ENCODE peak calls at places on chromosome 6, in five cellular contexts. One of them, this sample, is unnamed.
A peak's percentile ranks its signal among the peaks of the same experiment; 100 is the strongest.

GRCh38 chr6:132860254-132860653 is 45.9 kb downstream of the RPS12 start:
- DNase-seq in suprapubic skin: no peak
- DNase-seq in HCT116: no peak
- DNase-seq in spleen: no peak
- DNase-seq in sigmoid colon: no peak
- DNase-seq in this sample: no peak

GRCh38 chr6:96547654-96548053 is 15.3 kb upstream of the FHL5 start:
- DNase-seq in suprapubic skin: no peak
- DNase-seq in HCT116: no peak
- DNase-seq in spleen: no peak
- DNase-seq in sigmoid colon: no peak
- DNase-seq in this sample: no peak

GRCh38 chr6:170439366-170440351 is 113.4 kb downstream of the PSMB1 start:
- DNase-seq in suprapubic skin: peak; percentile 65
- DNase-seq in HCT116: no peak
- DNase-seq in spleen: peak; percentile 40
- DNase-seq in sigmoid colon: peak; percentile 46
- DNase-seq in this sample: no peak

GRCh38 chr6:134176283-134176975 is 124.0 kb upstream of the SLC2A12 start:
- DNase-seq in suprapubic skin: no peak
- DNase-seq in HCT116: no peak
- DNase-seq in spleen: peak; percentile 90
- DNase-seq in sigmoid colon: peak; percentile 73
- DNase-seq in this sample: no peak

GRCh38 chr6:36050305-36050704 is 22.7 kb downstream of the MAPK14 start:
- DNase-seq in suprapubic skin: no peak
- DNase-seq in HCT116: no peak
- DNase-seq in spleen: no peak
- DNase-seq in sigmoid colon: no peak
- DNase-seq in this sample: no peak

GRCh38 chr6:17741507-17741906 is 34.8 kb upstream of the NUP153 start:
- DNase-seq in suprapubic skin: no peak
- DNase-seq in HCT116: no peak
- DNase-seq in spleen: no peak
- DNase-seq in sigmoid colon: no peak
- DNase-seq in this sample: no peak

GRCh38 chr6:159174263-159174974 is 5.2 kb downstream of the FNDC1 start:
- DNase-seq in suprapubic skin: no peak
- DNase-seq in HCT116: peak; percentile 44
- DNase-seq in spleen: peak; percentile 91
- DNase-seq in sigmoid colon: peak; percentile 82
- DNase-seq in this sample: peak; percentile 47

GRCh38 chr6:34143884-34144580 is 1.9 kb downstream of the GRM4 start:
- DNase-seq in suprapubic skin: no peak
- DNase-seq in HCT116: no peak
- DNase-seq in spleen: peak; percentile 79
- DNase-seq in sigmoid colon: no peak
- DNase-seq in this sample: no peak

GRCh38 chr6:562052-562676 is 94.7 kb downstream of the HUS1B start:
- DNase-seq in suprapubic skin: no peak
- DNase-seq in HCT116: no peak
- DNase-seq in spleen: no peak
- DNase-seq in sigmoid colon: no peak
- DNase-seq in this sample: no peak

GRCh38 chr6:64985726-64986125 is 721.3 kb downstream of the EYS start:
- DNase-seq in suprapubic skin: no peak
- DNase-seq in HCT116: no peak
- DNase-seq in spleen: no peak
- DNase-seq in sigmoid colon: no peak
- DNase-seq in this sample: no peak

GRCh38 chr6:64538760-64539159 is 903.2 kb downstream of the PHF3 start:
- DNase-seq in suprapubic skin: no peak
- DNase-seq in HCT116: no peak
- DNase-seq in spleen: no peak
- DNase-seq in sigmoid colon: no peak
- DNase-seq in this sample: no peak

GRCh38 chr6:131173680-131174079 is 38.4 kb downstream of the AKAP7 start:
- DNase-seq in suprapubic skin: no peak
- DNase-seq in HCT116: no peak
- DNase-seq in spleen: no peak
- DNase-seq in sigmoid colon: no peak
- DNase-seq in this sample: no peak

GRCh38 chr6:119162134-119162761 is 83.8 kb upstream of the FAM184A start:
- DNase-seq in suprapubic skin: no peak
- DNase-seq in HCT116: no peak
- DNase-seq in spleen: no peak
- DNase-seq in sigmoid colon: no peak
- DNase-seq in this sample: no peak

GRCh38 chr6:143647191-143647590 is 30.6 kb upstream of the PHACTR2 start:
- DNase-seq in suprapubic skin: no peak
- DNase-seq in HCT116: no peak
- DNase-seq in spleen: no peak
- DNase-seq in sigmoid colon: no peak
- DNase-seq in this sample: no peak

GRCh38 chr6:13630499-13630898 is 15.4 kb downstream of the NOL7 start:
- DNase-seq in suprapubic skin: no peak
- DNase-seq in HCT116: no peak
- DNase-seq in spleen: no peak
- DNase-seq in sigmoid colon: no peak
- DNase-seq in this sample: no peak

GRCh38 chr6:10019851-10020250 is 395.0 kb downstream of the TFAP2A start:
- DNase-seq in suprapubic skin: no peak
- DNase-seq in HCT116: no peak
- DNase-seq in spleen: no peak
- DNase-seq in sigmoid colon: no peak
- DNase-seq in this sample: no peak

GRCh38 chr6:100202417-100203194 is 208.6 kb upstream of the MCHR2 start:
- DNase-seq in suprapubic skin: no peak
- DNase-seq in HCT116: peak; percentile 77
- DNase-seq in spleen: no peak
- DNase-seq in sigmoid colon: no peak
- DNase-seq in this sample: no peak

GRCh38 chr6:22071655-22072054 is 225.2 kb downstream of the PRL start:
- DNase-seq in suprapubic skin: no peak
- DNase-seq in HCT116: no peak
- DNase-seq in spleen: no peak
- DNase-seq in sigmoid colon: peak; percentile 72
- DNase-seq in this sample: no peak

GRCh38 chr6:31068738-31069340 is 43.5 kb downstream of the C6orf15 start:
- DNase-seq in suprapubic skin: peak; percentile 84
- DNase-seq in HCT116: peak; percentile 81
- DNase-seq in spleen: peak; percentile 87
- DNase-seq in sigmoid colon: peak; percentile 78
- DNase-seq in this sample: no peak

GRCh38 chr6:170291271-170292110 is 613 bp upstream of the DLL1 start:
- DNase-seq in suprapubic skin: no peak
- DNase-seq in HCT116: no peak
- DNase-seq in spleen: peak; percentile 89
- DNase-seq in sigmoid colon: peak; percentile 88
- DNase-seq in this sample: no peak

GRCh38 chr6:29925341-29926080 is 16.8 kb upstream of the HLA-A start:
- DNase-seq in suprapubic skin: no peak
- DNase-seq in HCT116: no peak
- DNase-seq in spleen: no peak
- DNase-seq in sigmoid colon: no peak
- DNase-seq in this sample: no peak
- H3K4me3 ChIP-seq in suprapubic skin: no peak overlapping the region
- H3K4me3 ChIP-seq in HCT116: no peak overlapping the region
- H3K4me3 ChIP-seq in spleen: no peak overlapping the region
- H3K4me3 ChIP-seq in sigmoid colon: no peak overlapping the region
- H3K4me3 ChIP-seq in this sample: peak overlapping the region; percentile 78

DNA sequence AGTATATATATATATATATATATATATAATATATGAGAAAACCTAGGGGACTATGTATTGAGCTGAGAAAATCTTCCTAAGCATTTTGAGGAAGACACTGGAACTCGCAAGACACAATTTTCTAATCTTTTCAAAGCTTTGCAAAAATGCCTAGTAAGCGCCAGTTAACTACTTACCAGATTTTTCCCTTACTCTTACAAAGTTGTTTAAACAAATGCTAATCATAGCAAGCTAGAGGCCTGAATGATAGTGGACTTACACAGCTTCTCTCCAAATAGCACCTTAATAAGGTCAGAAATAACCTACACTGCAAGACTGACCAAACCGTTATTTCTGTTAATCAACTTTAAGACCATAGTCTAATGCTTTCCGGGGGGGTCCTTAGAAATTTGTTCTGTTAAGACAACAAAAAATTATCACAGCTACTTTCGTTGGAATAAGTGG is 56.1 kb upstream of the HFE start:
- DNase-seq in suprapubic skin: no peak
- DNase-seq in HCT116: no peak
- DNase-seq in spleen: no peak
- DNase-seq in sigmoid colon: no peak
- DNase-seq in this sample: no peak
- TF ChIP-seq POLR2AphosphoS5 in suprapubic skin: no peak
- TF ChIP-seq POLR2AphosphoS5 in HCT116: no peak
- TF ChIP-seq POLR2AphosphoS5 in spleen: no peak
- TF ChIP-seq POLR2AphosphoS5 in sigmoid colon: no peak
- TF ChIP-seq POLR2AphosphoS5 in this sample: no peak

DNA sequence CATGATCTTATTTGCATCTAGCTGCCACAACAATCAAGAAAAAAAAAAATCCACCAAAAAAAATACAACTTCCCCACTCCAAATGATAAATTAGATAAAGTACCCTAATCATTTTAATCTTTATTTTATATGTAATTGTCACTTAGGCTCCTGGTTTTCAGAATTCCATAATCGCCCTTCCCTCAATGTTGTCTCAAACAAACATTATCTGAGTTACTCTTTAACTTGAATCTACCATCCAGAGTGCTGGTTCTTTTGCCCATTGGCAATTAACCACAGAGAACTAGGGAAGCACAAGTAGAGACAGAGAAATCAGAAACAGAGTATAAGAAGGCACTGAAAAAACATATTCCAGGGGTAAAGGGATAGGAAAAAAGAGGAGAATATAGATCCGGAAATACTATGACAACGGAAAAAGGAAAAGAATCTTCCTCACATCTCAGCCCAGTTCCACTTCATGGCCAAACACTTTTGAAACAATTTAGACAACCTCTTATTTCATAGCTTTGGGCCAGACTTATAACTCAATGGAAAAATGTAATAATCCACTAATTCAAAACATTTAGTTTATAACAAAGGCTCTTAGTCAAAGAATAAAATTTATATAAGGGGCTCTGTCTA is 861 bp upstream of the NHSL1 start:
- DNase-seq in suprapubic skin: no peak
- DNase-seq in HCT116: no peak
- DNase-seq in spleen: no peak
- DNase-seq in sigmoid colon: no peak
- DNase-seq in this sample: no peak
- H3K27ac ChIP-seq in suprapubic skin: no peak overlapping the region
- H3K27ac ChIP-seq in HCT116: no peak overlapping the region
- H3K27ac ChIP-seq in spleen: no peak overlapping the region
- H3K27ac ChIP-seq in sigmoid colon: no peak overlapping the region
- H3K27ac ChIP-seq in this sample: no peak overlapping the region

DNA sequence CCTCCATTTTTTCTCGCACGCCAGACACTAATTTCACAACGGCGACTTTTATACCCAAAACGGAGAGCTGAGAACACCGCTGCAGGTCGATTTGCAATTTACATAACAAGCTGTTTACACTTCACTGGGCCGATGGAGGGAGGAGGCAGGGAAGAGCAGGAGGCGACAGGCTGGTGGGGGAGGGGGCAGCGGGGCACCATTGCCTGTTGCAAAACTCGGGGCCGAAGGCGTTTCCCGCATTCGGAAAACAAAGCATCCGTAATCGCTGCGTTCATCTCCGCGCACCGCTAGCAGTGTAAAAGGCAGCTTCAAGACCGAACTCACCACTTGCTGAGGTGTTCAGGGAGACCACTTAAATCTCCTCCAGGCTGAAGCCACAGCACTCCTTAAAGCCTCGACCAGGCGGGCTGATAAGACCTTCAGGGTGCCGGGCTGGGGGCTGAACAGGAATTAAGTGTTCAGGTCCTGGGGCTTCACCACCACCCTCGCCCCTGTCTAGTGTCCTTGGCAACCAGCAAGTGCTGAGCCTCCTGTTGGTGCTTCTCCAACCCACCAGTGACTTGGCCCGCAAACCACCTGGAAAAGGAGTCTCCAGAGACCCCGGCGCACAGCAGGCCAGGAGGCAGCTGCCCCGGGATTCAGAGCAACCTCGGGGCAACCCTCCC is 2.0 kb upstream of the FOXC1 start:
- DNase-seq in suprapubic skin: no peak
- DNase-seq in HCT116: no peak
- DNase-seq in spleen: no peak
- DNase-seq in sigmoid colon: peak; percentile 66
- DNase-seq in this sample: no peak
- H3K4me3 ChIP-seq in suprapubic skin: peak overlapping the region; percentile 71
- H3K4me3 ChIP-seq in HCT116: no peak overlapping the region
- H3K4me3 ChIP-seq in spleen: no peak overlapping the region
- H3K4me3 ChIP-seq in sigmoid colon: no peak overlapping the region
- H3K4me3 ChIP-seq in this sample: no peak overlapping the region

DNA sequence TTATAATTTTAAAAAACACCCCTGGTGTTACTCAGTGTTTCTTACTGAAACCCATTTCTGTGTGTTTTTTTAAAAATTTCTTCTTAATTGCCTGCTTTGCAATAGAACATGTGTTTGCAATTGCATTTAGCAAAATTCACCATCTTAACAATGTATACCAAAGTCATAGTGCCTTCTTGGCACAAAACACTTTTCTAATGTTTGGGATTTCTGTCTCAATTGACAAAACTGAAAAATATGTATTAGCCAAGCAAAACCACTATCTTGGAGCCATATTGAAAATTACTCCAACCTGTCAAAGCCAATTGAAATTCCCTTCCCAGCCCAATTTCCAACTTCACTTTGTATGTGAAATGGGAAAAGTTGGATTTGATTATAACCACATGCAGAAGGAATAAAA is 88.4 kb upstream of the RSPO3 start:
- DNase-seq in suprapubic skin: no peak
- DNase-seq in HCT116: no peak
- DNase-seq in spleen: no peak
- DNase-seq in sigmoid colon: no peak
- DNase-seq in this sample: no peak
- TF ChIP-seq POLR2AphosphoS5 in suprapubic skin: no peak
- TF ChIP-seq POLR2AphosphoS5 in HCT116: no peak
- TF ChIP-seq POLR2AphosphoS5 in spleen: no peak
- TF ChIP-seq POLR2AphosphoS5 in sigmoid colon: no peak
- TF ChIP-seq POLR2AphosphoS5 in this sample: no peak

GRCh38 chr6:111480988-111481830 is 1.8 kb downstream of the REV3L start:
- DNase-seq in suprapubic skin: no peak
- DNase-seq in HCT116: no peak
- DNase-seq in spleen: no peak
- DNase-seq in sigmoid colon: no peak
- DNase-seq in this sample: no peak

GRCh38 chr6:111482236-111482958 is 621 bp downstream of the REV3L start:
- DNase-seq in suprapubic skin: peak; percentile 83
- DNase-seq in HCT116: no peak
- DNase-seq in spleen: peak; percentile 91
- DNase-seq in sigmoid colon: peak; percentile 85
- DNase-seq in this sample: no peak

GRCh38 chr6:111482959-111483735 is at the start of gene REV3L:
- DNase-seq in suprapubic skin: peak; percentile 93
- DNase-seq in HCT116: peak; percentile 64
- DNase-seq in spleen: peak; percentile 96
- DNase-seq in sigmoid colon: peak; percentile 95
- DNase-seq in this sample: peak; percentile 97

GRCh38 chr6:111483736-111484654 is 977 bp upstream of the REV3L start:
- DNase-seq in suprapubic skin: peak; percentile 97
- DNase-seq in HCT116: peak; percentile 72
- DNase-seq in spleen: peak; percentile 97
- DNase-seq in sigmoid colon: peak; percentile 99
- DNase-seq in this sample: peak; percentile 98

GRCh38 chr6:111481836-111482235 is 1.2 kb downstream of the REV3L start:
- DNase-seq in suprapubic skin: no peak
- DNase-seq in HCT116: no peak
- DNase-seq in spleen: no peak
- DNase-seq in sigmoid colon: no peak
- DNase-seq in this sample: no peak
- H3K27ac ChIP-seq in suprapubic skin: peak overlapping the region; percentile 99
- H3K27ac ChIP-seq in HCT116: peak overlapping the region; percentile 86
- H3K27ac ChIP-seq in spleen: peak overlapping the region; percentile 99
- H3K27ac ChIP-seq in sigmoid colon: peak overlapping the region; percentile 100
- H3K27ac ChIP-seq in this sample: peak overlapping the region; percentile 100